ENCODE peak calls at places on chromosomes 2 and 18, in six cellular contexts. U, L, A, H, Q and K are unnamed samples.

GRCh38 chr2:238060542-238061309 is at the start of gene SCLY:
- DNase-seq in U (peak), L (peak), A (peak), H (peak), Q (peak), K (peak)

GRCh38 chr18:79402977-79403722 is 7.4 kb downstream of the NFATC1 start:
- DNase-seq in U (peak), L (peak), A (no peak), H (peak), Q (peak), K (no peak)

GRCh38 chr2:72895759-72896281 is 8.6 kb downstream of the SPR start:
- DNase-seq in U (no peak), L (peak), A (no peak), H (no peak), Q (peak), K (no peak)

GRCh38 chr2:180604077-180604476 is 376.3 kb upstream of the UBE2E3 start:
- DNase-seq in U (no peak), L (no peak), A (no peak), H (no peak), Q (no peak), K (no peak)

GRCh38 chr2:240237609-240238151 is 97.2 kb upstream of the OTOS start:
- DNase-seq in U (no peak), L (peak), A (no peak), H (peak), Q (peak), K (no peak)

GRCh38 chr2:68319397-68320117 is at the start of gene CNRIP1:
- DNase-seq in U (peak), L (peak), A (peak), H (peak), Q (peak), K (peak)

GRCh38 chr2:216404010-216404618 is 8.2 kb upstream of the SMARCAL1 start:
- DNase-seq in U (no peak), L (peak), A (peak), H (peak), Q (no peak), K (peak)

GRCh38 chr2:232537079-232537478 is 2.4 kb upstream of the CHRNG start:
- DNase-seq in U (no peak), L (no peak), A (peak), H (no peak), Q (peak), K (no peak)

GRCh38 chr2:18558458-18558857 is 2.0 kb downstream of the RDH14 start:
- DNase-seq in U (no peak), L (no peak), A (no peak), H (no peak), Q (no peak), K (no peak)

GRCh38 chr2:121090088-121090715 is 194.8 kb downstream of the TFCP2L1 start:
- DNase-seq in U (no peak), L (no peak), A (no peak), H (no peak), Q (no peak), K (no peak)

GRCh38 chr2:160970052-160970846 is 190.0 kb upstream of the TANK start:
- DNase-seq in U (no peak), L (peak), A (peak), H (peak), Q (no peak), K (no peak)

GRCh38 chr2:31925517-31925916 is 85.3 kb downstream of the MEMO1 start:
- DNase-seq in U (no peak), L (no peak), A (no peak), H (no peak), Q (no peak), K (no peak)

GRCh38 chr2:205657579-205657978 is 24.7 kb upstream of the NRP2 start:
- DNase-seq in U (no peak), L (no peak), A (no peak), H (no peak), Q (no peak), K (no peak)

GRCh38 chr2:135182601-135183000 is 130.5 kb downstream of the RAB3GAP1 start:
- DNase-seq in U (no peak), L (no peak), A (no peak), H (no peak), Q (no peak), K (no peak)

GRCh38 chr2:86775323-86775722 is 15.4 kb downstream of the CD8A start:
- DNase-seq in U (no peak), L (no peak), A (no peak), H (no peak), Q (no peak), K (no peak)

GRCh38 chr2:187302619-187303018 is 145.4 kb downstream of the CALCRL start:
- DNase-seq in U (no peak), L (no peak), A (no peak), H (no peak), Q (no peak), K (no peak)

GRCh38 chr2:50636462-50636861 is 395.5 kb downstream of the NRXN1 start:
- DNase-seq in U (no peak), L (no peak), A (no peak), H (no peak), Q (no peak), K (no peak)

GRCh38 chr2:227717687-227718567 is at the start of gene SLC19A3:
- DNase-seq in U (peak), L (peak), A (peak), H (peak), Q (peak), K (peak)

GRCh38 chr2:1132328-1132964 is 181.8 kb downstream of the SNTG2 start:
- DNase-seq in U (no peak), L (no peak), A (no peak), H (no peak), Q (no peak), K (no peak)

GRCh38 chr2:144516981-144517824 is 2.7 kb downstream of the ZEB2 start:
- DNase-seq in U (no peak), L (peak), A (peak), H (peak), Q (peak), K (peak)

GRCh38 chr18:32919799-32920198 is 147.0 kb upstream of the KLHL14 start:
- DNase-seq in U (no peak), L (no peak), A (peak), H (peak), Q (no peak), K (no peak)

GRCh38 chr2:240203031-240203841 is 62.8 kb upstream of the OTOS start:
- DNase-seq in U (no peak), L (no peak), A (no peak), H (no peak), Q (no peak), K (no peak)

GRCh38 chr2:104033399-104033798 is 820.5 kb upstream of the POU3F3 start:
- DNase-seq in U (no peak), L (no peak), A (no peak), H (peak), Q (no peak), K (no peak)

GRCh38 chr2:120885311-120885710 is 149.6 kb downstream of the GLI2 start:
- DNase-seq in U (no peak), L (no peak), A (no peak), H (no peak), Q (no peak), K (no peak)

GRCh38 chr2:28721601-28722191 is 29.9 kb upstream of the PPP1CB start:
- DNase-seq in U (no peak), L (no peak), A (no peak), H (no peak), Q (no peak), K (no peak)

GRCh38 chr2:187093771-187094412 is 244.9 kb upstream of the ZSWIM2 start:
- DNase-seq in U (no peak), L (no peak), A (no peak), H (no peak), Q (no peak), K (no peak)

GRCh38 chr2:25582079-25582830 is 91.1 kb downstream of the DTNB start:
- DNase-seq in U (no peak), L (no peak), A (no peak), H (no peak), Q (no peak), K (no peak)

GRCh38 chr2:205754924-205755321 is 72.6 kb downstream of the NRP2 start:
- DNase-seq in U (peak), L (no peak), A (no peak), H (no peak), Q (no peak), K (no peak)

GRCh38 chr2:158047156-158047611 is 54.5 kb upstream of the UPP2 start:
- DNase-seq in U (no peak), L (no peak), A (no peak), H (no peak), Q (no peak), K (no peak)

GRCh38 chr2:102187191-102188150 is 648 bp downstream of the IL1RL2 start:
- DNase-seq in U (no peak), L (peak), A (no peak), H (peak), Q (peak), K (no peak)
- H3K27ac ChIP-seq in U (no peak), L (peak), A (no peak), H (no peak), Q (no peak), K (no peak)

GRCh38 chr2:190407662-190408537 is at the start of gene MFSD6:
- DNase-seq in U (peak), L (peak), A (peak), H (peak), Q (peak), K (peak)

GRCh38 chr2:190409616-190410015 is 1.5 kb downstream of the MFSD6 start:
- DNase-seq in U (no peak), L (no peak), A (no peak), H (no peak), Q (no peak), K (no peak)

GRCh38 chr2:190407246-190407661 is 901 bp upstream of the MFSD6 start:
- DNase-seq in U (no peak), L (no peak), A (peak), H (no peak), Q (no peak), K (no peak)

GRCh38 chr2:190410171-190410570 is 2.0 kb downstream of the MFSD6 start:
- DNase-seq in U (no peak), L (no peak), A (no peak), H (no peak), Q (no peak), K (no peak)

GRCh38 chr2:190408538-190409271 is 550 bp downstream of the MFSD6 start:
- DNase-seq in U (peak), L (peak), A (peak), H (peak), Q (peak), K (peak)
- H3K27ac ChIP-seq in U (peak), L (peak), A (no peak), H (peak), Q (peak), K (peak)

GRCh38 chr2:82779981-82780380 is 1679.1 kb downstream of the SUCLG1 start:
- DNase-seq in U (no peak), L (no peak), A (no peak), H (no peak), Q (no peak), K (no peak)

DNA sequence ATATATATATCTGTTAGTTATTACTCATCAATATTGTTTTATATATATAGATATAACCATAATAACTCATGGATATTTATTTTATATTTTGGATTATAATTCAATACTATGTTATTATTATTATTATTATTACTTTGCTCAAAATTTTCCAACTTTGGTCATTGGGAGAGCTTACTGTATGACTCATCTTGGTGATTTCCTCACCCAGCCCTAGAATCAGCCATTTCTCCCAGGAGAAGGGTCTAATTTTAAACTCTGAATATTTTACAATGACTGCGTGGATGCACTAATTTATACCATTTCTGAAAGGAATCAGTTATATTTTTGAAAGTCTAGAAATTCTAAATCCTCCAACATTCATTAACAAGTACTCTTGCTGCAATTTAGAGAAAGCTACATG is 1677.6 kb downstream of the SUCLG1 start:
- DNase-seq in U (no peak), L (no peak), A (no peak), H (no peak), Q (no peak), K (no peak)
- H3K27ac ChIP-seq in U (no peak), L (no peak), A (no peak), H (no peak), Q (no peak), K (no peak)

GRCh38 chr2:74204436-74204835 is 6.0 kb downstream of the MTHFD2 start:
- DNase-seq in U (no peak), L (no peak), A (no peak), H (no peak), Q (no peak), K (no peak)
- H3K27ac ChIP-seq in U (no peak), L (no peak), A (no peak), H (peak), Q (peak), K (no peak)

GRCh38 chr2:47126783-47127182 is 28.3 kb downstream of the STPG4 start:
- DNase-seq in U (no peak), L (no peak), A (no peak), H (no peak), Q (no peak), K (no peak)

GRCh38 chr2:47133046-47133445 is 22.1 kb downstream of the STPG4 start:
- DNase-seq in U (no peak), L (no peak), A (no peak), H (no peak), Q (no peak), K (no peak)

GRCh38 chr2:47129191-47129711 is 25.9 kb downstream of the STPG4 start:
- DNase-seq in U (no peak), L (no peak), A (peak), H (no peak), Q (no peak), K (no peak)

GRCh38 chr2:47127862-47128543 is 27.1 kb downstream of the STPG4 start:
- DNase-seq in U (no peak), L (no peak), A (peak), H (no peak), Q (no peak), K (no peak)

GRCh38 chr2:47128705-47129104 is 26.4 kb downstream of the STPG4 start:
- DNase-seq in U (no peak), L (no peak), A (no peak), H (no peak), Q (no peak), K (no peak)
- H3K27ac ChIP-seq in U (no peak), L (no peak), A (no peak), H (no peak), Q (no peak), K (no peak)

DNA sequence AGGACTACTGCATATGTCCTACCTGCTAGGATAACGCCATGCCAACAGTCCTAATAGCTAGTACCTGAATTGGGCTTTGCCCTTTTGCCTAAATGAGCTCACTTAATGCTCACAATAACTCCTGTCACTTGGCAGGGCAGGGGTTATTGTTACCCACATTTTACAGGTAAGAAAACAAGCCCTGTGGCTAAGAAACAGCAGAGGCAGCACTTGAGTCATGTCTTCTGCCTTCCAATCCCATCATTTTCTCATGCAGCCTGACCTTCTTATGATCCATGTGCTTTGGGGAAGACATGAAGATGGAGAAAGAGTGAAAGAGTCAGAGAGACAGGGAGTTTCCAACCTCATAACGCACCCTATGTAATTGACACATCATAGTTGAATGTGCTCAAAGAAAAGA is 33.6 kb upstream of the LPIN1 start:
- DNase-seq in U (no peak), L (no peak), A (no peak), H (no peak), Q (no peak), K (no peak)
- H3K27ac ChIP-seq in U (no peak), L (no peak), A (no peak), H (no peak), Q (no peak), K (no peak)